ENCODE peak calls at places on chromosomes 13 and 19, in ten cellular contexts. T is IMR-90, F is sigmoid colon, I is stomach, P is fibroblast of lung, B is transverse colon, A is breast epithelium, W is lower lobe of right lung, M is A549, R is heart left ventricle. Z is an unnamed sample.

GRCh38 chr19:16078311-16078758 is 2.0 kb downstream of the TPM4 start:
- DNase-seq in T (peak; percentile 69), F (peak; percentile 80), I (no peak), P (no peak), B (peak; percentile 45), A (peak; percentile 54), W (peak; percentile 36), M (no peak), R (peak; percentile 42), Z (no peak)

GRCh38 chr13:110265682-110266430 is 41.1 kb downstream of the COL4A1 start:
- DNase-seq in T (no peak), F (peak; percentile 78), I (no peak), P (no peak), B (no peak), A (peak; percentile 38), W (no peak), M (no peak), R (peak; percentile 47), Z (peak; percentile 34)

GRCh38 chr13:30791354-30791921 is 56.1 kb downstream of the ALOX5AP start:
- DNase-seq in T (peak; percentile 43), F (no peak), I (no peak), P (peak; percentile 39), B (no peak), A (no peak), W (no peak), M (no peak), R (peak; percentile 54), Z (no peak)

GRCh38 chr19:16403151-16403977 is 68.4 kb downstream of the EPS15L1 start:
- DNase-seq in T (no peak), F (peak; percentile 90), I (no peak), P (peak; percentile 27), B (no peak), A (no peak), W (no peak), M (no peak), R (no peak), Z (no peak)

GRCh38 chr19:36140289-36141038 is 598 bp downstream of the CAPNS1 start:
- DNase-seq in T (peak; percentile 52), F (peak; percentile 78), I (peak; percentile 39), P (peak; percentile 47), B (peak; percentile 53), A (peak; percentile 44), W (peak; percentile 58), M (peak; percentile 96), R (peak; percentile 68), Z (peak; percentile 41)

GRCh38 chr13:31764556-31764955 is 25.2 kb downstream of the RXFP2 start:
- DNase-seq in T (no peak), F (no peak), I (no peak), P (no peak), B (no peak), A (no peak), W (no peak), M (no peak), R (no peak), Z (no peak)

GRCh38 chr19:46759817-46760333 is 13.6 kb upstream of the STRN4 start:
- DNase-seq in T (peak; percentile 97), F (peak; percentile 89), I (no peak), P (peak; percentile 70), B (no peak), A (peak; percentile 89), W (no peak), M (no peak), R (no peak), Z (peak; percentile 53)

GRCh38 chr13:28743499-28744083 is 24.8 kb upstream of the SLC46A3 start:
- DNase-seq in T (no peak), F (no peak), I (no peak), P (no peak), B (no peak), A (no peak), W (no peak), M (no peak), R (no peak), Z (no peak)

GRCh38 chr13:104532131-104532530 is 1465.9 kb upstream of the SLC10A2 start:
- DNase-seq in T (no peak), F (no peak), I (no peak), P (no peak), B (no peak), A (no peak), W (no peak), M (no peak), R (no peak), Z (no peak)

GRCh38 chr19:40907968-40908735 is 26.1 kb upstream of the CYP2A7 start:
- DNase-seq in T (no peak), F (no peak), I (no peak), P (no peak), B (no peak), A (peak; percentile 22), W (no peak), M (no peak), R (no peak), Z (no peak)

GRCh38 chr19:2551172-2551863 is 75.4 kb downstream of the GADD45B start:
- DNase-seq in T (no peak), F (peak; percentile 63), I (no peak), P (no peak), B (no peak), A (no peak), W (no peak), M (no peak), R (no peak), Z (no peak)

GRCh38 chr19:885536-886224 is 7.3 kb downstream of the MED16 start:
- DNase-seq in T (no peak), F (no peak), I (no peak), P (no peak), B (no peak), A (no peak), W (no peak), M (no peak), R (no peak), Z (no peak)

GRCh38 chr19:18738961-18739690 is 52.0 kb downstream of the COMP start:
- DNase-seq in T (no peak), F (no peak), I (no peak), P (no peak), B (no peak), A (no peak), W (no peak), M (no peak), R (no peak), Z (no peak)

GRCh38 chr19:18737954-18738351 is 53.2 kb downstream of the COMP start:
- DNase-seq in T (no peak), F (no peak), I (peak; percentile 57), P (no peak), B (no peak), A (no peak), W (no peak), M (no peak), R (no peak), Z (no peak)

GRCh38 chr19:18735752-18736151 is 52.3 kb downstream of the CRTC1 start:
- DNase-seq in T (no peak), F (no peak), I (no peak), P (no peak), B (no peak), A (no peak), W (no peak), M (no peak), R (no peak), Z (no peak)

GRCh38 chr19:18736415-18737336 is 53.2 kb downstream of the CRTC1 start:
- DNase-seq in T (no peak), F (no peak), I (peak; percentile 89), P (peak; percentile 5), B (peak; percentile 37), A (no peak), W (no peak), M (no peak), R (no peak), Z (no peak)

DNA sequence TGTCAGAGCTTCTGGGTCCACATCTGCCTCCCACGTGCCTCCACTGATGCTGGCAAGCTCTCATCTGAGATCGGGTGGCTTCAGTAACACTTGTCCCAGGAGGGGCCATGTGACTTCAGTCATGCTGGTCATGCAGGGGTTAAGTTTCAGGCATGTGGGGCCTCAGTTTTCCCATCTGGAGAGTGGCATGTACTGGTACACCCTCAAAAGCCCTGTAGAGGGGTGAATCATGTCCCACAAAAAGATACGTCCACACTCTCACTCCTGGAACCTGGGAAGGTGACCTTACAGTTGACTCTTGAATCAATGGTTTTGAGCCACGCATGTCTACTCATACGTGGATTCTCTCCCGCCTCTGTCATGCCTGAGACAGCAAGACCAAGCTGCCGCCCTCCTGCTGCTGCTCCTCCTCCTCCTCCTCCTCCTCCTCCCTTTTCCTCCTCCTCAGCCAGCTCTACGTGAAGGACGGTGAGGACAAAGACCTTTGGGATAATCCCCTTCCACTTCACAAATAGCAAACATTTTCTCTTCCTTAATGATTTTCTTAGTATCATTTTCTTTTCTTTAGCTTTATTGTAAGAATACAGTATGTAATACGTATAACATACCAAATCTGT is 53.7 kb downstream of the COMP start:
- DNase-seq in T (peak; percentile 15), F (no peak), I (no peak), P (no peak), B (no peak), A (no peak), W (no peak), M (no peak), R (no peak), Z (no peak)
- H3K4me1 ChIP-seq in T (peaks cover 7% of the 10 kb centered on the region), F (peaks cover 28% of the 10 kb centered on the region), I (peaks cover 63% of the 10 kb centered on the region), P (peaks cover 8% of the 10 kb centered on the region), B (peaks cover 36% of the 10 kb centered on the region), A (no peaks in the 10 kb centered on the region), W (peaks cover 32% of the 10 kb centered on the region), M (peaks cover 9% of the 10 kb centered on the region), R (peaks cover 28% of the 10 kb centered on the region), Z (no peaks in the 10 kb centered on the region)

GRCh38 chr19:44401108-44401786 is at the start of gene ZNF285:
- DNase-seq in T (peak; percentile 95), F (peak; percentile 95), I (peak; percentile 84), P (peak; percentile 97), B (peak; percentile 90), A (peak; percentile 86), W (peak; percentile 92), M (peak; percentile 99), R (peak; percentile 95), Z (peak; percentile 74)
- H3K4me3 ChIP-seq in T (peak within 1 kb of the TSS; percentile 57), F (peak within 1 kb of the TSS; percentile 59), I (peak within 1 kb of the TSS; percentile 50), P (peak within 1 kb of the TSS; percentile 69), B (peak within 1 kb of the TSS; percentile 44), A (peak within 1 kb of the TSS; percentile 36), W (peak within 1 kb of the TSS; percentile 62), M (peak within 1 kb of the TSS; percentile 59), R (peak within 1 kb of the TSS; percentile 74), Z (peak within 1 kb of the TSS; percentile 62)

GRCh38 chr13:77565635-77566034 is 30.1 kb downstream of the SCEL start:
- DNase-seq in T (peak; percentile 9), F (no peak), I (no peak), P (peak; percentile 52), B (no peak), A (no peak), W (no peak), M (peak; percentile 4), R (no peak), Z (no peak)
- TF ChIP-seq CTCF in T (peak; percentile 36), F (no peak), I (no peak), P (peak; percentile 59), B (peak; percentile 24), A (no peak), W (peak; percentile 46), M (peak; percentile 60), R (peak; percentile 57), Z (no peak)

DNA sequence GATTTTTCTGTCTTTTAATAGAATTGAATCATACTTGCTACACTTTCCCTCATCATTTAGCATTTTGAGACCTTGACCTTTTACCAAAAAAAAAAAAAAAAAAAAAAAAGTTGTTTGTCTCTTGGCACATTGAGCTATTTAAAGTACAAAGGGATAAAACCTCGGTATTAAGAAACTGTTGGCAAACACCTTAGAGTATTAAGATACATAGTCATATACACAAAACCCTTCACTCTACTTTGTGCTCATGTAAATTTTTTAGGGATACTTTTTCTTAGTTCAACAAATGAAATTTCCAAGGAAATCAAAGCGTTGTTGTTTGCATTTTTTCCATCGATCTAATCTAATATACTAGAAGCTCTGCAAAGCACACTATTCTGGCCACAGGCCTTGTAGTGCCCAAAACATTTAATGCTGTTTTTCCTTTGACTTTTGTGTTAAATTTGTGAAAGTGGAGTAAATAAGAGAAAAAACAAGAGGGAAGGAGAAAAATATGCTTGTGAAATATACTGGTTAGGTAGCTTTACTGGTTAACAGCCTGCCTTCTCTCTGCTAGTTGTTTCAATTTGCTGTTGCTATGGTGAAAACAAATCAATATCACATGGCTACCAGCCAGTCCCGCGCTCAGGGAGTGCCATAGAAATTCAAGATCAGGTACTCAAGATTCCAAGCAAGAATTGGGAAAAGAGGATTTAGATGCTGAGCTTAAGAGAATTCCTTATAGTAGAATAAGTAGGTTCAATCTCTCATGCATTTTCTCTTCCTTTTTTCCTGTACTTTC is 2.6 kb downstream of the MBNL2 start:
- DNase-seq in T (peak; percentile 41), F (no peak), I (peak; percentile 70), P (peak; percentile 64), B (peak; percentile 70), A (peak; percentile 68), W (no peak), M (no peak), R (no peak), Z (no peak)
- H3K4me1 ChIP-seq in T (peaks cover 16% of the 10 kb centered on the region), F (peaks cover 53% of the 10 kb centered on the region), I (peaks cover 42% of the 10 kb centered on the region), P (peaks cover 7% of the 10 kb centered on the region), B (peaks cover 48% of the 10 kb centered on the region), A (peaks cover 8% of the 10 kb centered on the region), W (peaks cover 62% of the 10 kb centered on the region), M (peaks cover 47% of the 10 kb centered on the region), R (peaks cover 55% of the 10 kb centered on the region), Z (peaks cover 51% of the 10 kb centered on the region)